ENCODE peak calls at places on chromosome 3, in eight cellular contexts. L is lower leg skin, F is esophagus squamous epithelium, J is body of pancreas, M is uterus, P is A549, K is transverse colon, R is heart left ventricle. T is an unnamed sample.

GRCh38 chr3:132659000-132659369 is 624 bp downstream of the ACAD11 start:
- DNase-seq in L (no peak), F (no peak), J (no peak), M (no peak), P (no peak), K (no peak), R (no peak), T (no peak)

GRCh38 chr3:164453695-164454094 is 624.6 kb downstream of the SI start:
- DNase-seq in L (no peak), F (no peak), J (no peak), M (no peak), P (no peak), K (no peak), R (no peak), T (no peak)

GRCh38 chr3:73592154-73592877 is 32.4 kb downstream of the PDZRN3 start:
- DNase-seq in L (no peak), F (no peak), J (no peak), M (no peak), P (no peak), K (no peak), R (no peak), T (no peak)

GRCh38 chr3:16251316-16252085 is 13.2 kb downstream of the DPH3 start:
- DNase-seq in L (no peak), F (no peak), J (no peak), M (no peak), P (no peak), K (no peak), R (no peak), T (no peak)

GRCh38 chr3:40827942-40828688 is 303.4 kb downstream of the ZNF621 start:
- DNase-seq in L (peak; percentile 86), F (no peak), J (no peak), M (no peak), P (no peak), K (peak; percentile 10), R (peak; percentile 52), T (no peak)

GRCh38 chr3:86180696-86181095 is 810.3 kb downstream of the VGLL3 start:
- DNase-seq in L (no peak), F (no peak), J (no peak), M (no peak), P (peak; percentile 3), K (no peak), R (no peak), T (no peak)

GRCh38 chr3:124413989-124414598 is 316.2 kb upstream of the UMPS start:
- DNase-seq in L (no peak), F (no peak), J (peak; percentile 68), M (no peak), P (no peak), K (peak; percentile 33), R (no peak), T (no peak)

GRCh38 chr3:4633078-4634004 is 140.2 kb downstream of the ITPR1 start:
- DNase-seq in L (no peak), F (no peak), J (no peak), M (no peak), P (peak; percentile 69), K (no peak), R (no peak), T (peak; percentile 38)

GRCh38 chr3:136835817-136836510 is 17.0 kb downstream of the SLC35G2 start:
- DNase-seq in L (no peak), F (no peak), J (no peak), M (no peak), P (no peak), K (no peak), R (no peak), T (no peak)

GRCh38 chr3:57957823-57958222 is 50.4 kb upstream of the FLNB start:
- DNase-seq in L (no peak), F (no peak), J (no peak), M (no peak), P (no peak), K (no peak), R (no peak), T (no peak)
- TF ChIP-seq POLR2A in L (no peak), F (no peak), J (no peak), M (no peak), P (no peak), K (no peak), R (no peak), T (no peak)

GRCh38 chr3:186938716-186939115 is 8.4 kb downstream of the ST6GAL1 start:
- DNase-seq in L (no peak), F (no peak), J (no peak), M (no peak), P (no peak), K (no peak), R (peak; percentile 78), T (no peak)
- TF ChIP-seq POLR2A in L (no peak), F (no peak), J (no peak), M (no peak), P (no peak), K (no peak), R (no peak), T (no peak)

GRCh38 chr3:187481426-187481825 is 113.2 kb downstream of the RTP4 start:
- DNase-seq in L (no peak), F (no peak), J (no peak), M (no peak), P (no peak), K (no peak), R (no peak), T (no peak)
- TF ChIP-seq POLR2A in L (no peak), F (no peak), J (no peak), M (no peak), P (no peak), K (no peak), R (no peak), T (no peak)

DNA sequence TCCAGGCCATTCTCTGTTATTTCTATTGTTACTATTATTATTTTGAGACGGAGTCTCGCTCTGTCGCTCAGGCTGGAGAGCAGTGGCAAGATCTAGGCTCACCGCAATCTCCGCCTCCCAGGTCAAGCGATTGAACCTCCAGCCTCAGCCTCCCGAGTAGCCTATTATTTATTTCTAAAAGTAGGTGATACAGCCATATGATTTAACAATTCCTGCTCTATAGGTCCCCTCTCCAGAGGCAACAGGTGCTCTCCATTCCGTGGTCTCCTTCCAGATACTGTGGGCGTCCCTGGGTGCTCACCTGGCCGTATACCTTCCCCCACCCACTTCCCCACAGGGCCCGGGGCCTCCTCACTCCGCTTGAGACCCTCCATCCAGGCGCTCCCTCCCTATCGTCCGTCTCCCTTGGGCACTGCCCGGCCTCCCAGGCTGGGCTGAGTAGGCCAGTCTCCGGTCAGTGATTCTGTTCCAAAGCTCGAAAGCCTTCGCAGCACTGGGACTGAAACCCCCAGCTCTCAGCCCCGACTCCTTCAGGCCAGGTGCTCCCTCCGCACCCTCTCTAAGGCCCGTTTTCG is 708 bp upstream of the PTPN23 start:
- DNase-seq in L (no peak), F (no peak), J (no peak), M (no peak), P (no peak), K (peak; percentile 20), R (no peak), T (no peak)
- TF ChIP-seq POLR2A in L (no peak), F (peak; percentile 85), J (no peak), M (no peak), P (no peak), K (no peak), R (no peak), T (no peak)

GRCh38 chr3:197019021-197019420 is 10.6 kb downstream of the MELTF start:
- DNase-seq in L (no peak), F (no peak), J (no peak), M (no peak), P (no peak), K (no peak), R (no peak), T (no peak)
- TF ChIP-seq POLR2A in L (no peak), F (no peak), J (no peak), M (no peak), P (no peak), K (no peak), R (no peak), T (no peak)

GRCh38 chr3:2523251-2523836 is 424.7 kb downstream of the CNTN4 start:
- DNase-seq in L (no peak), F (no peak), J (no peak), M (no peak), P (no peak), K (no peak), R (no peak), T (no peak)

GRCh38 chr3:2516762-2517441 is 418.2 kb downstream of the CNTN4 start:
- DNase-seq in L (no peak), F (no peak), J (no peak), M (no peak), P (no peak), K (no peak), R (no peak), T (no peak)

GRCh38 chr3:2514031-2514430 is 415.4 kb downstream of the CNTN4 start:
- DNase-seq in L (no peak), F (no peak), J (no peak), M (no peak), P (no peak), K (no peak), R (no peak), T (no peak)

DNA sequence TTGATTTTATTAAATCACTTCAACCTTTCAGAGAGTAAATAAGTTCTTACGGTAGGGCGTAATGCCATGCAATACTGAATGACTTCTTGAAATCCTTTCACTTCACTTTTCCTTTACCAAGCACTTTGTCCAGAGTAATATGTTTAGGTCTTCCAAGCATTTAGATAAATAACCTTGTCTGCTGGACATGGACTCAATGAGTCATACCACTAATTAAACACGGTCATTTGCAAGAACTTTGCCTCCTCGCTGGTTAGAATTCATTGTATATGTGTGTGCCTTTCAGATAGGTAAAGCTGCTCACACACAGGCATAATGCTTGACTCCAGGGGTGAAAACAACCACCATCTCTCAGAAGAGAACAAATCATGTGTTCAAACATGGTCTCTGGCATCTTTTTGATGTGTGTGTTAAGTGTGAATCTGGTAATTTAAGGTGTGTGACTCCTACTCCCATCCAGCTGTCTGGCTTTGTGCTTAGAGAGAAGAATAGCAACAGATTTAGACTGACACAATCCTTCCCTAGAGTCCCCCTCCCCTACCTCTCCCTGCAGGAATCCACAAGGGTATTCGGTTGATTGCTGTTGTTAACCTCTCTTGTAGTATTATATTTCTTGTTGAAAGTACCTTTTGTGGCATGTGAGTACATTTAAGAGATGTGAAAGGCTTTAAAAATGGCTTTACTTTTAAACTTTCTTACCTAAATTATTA is 419.0 kb downstream of the CNTN4 start:
- DNase-seq in L (no peak), F (no peak), J (no peak), M (no peak), P (no peak), K (no peak), R (no peak), T (no peak)
- TF ChIP-seq POLR2A in L (no peak), F (no peak), J (no peak), M (no peak), P (no peak), K (no peak), R (no peak), T (no peak)

T was measured in H54.